ENCODE peak calls at places on chromosomes 16 and 17, in eight cellular contexts. S, J, B, W, R, A, E and K are unnamed samples.

GRCh38 chr16:19843371-19843770 is 41.3 kb downstream of the GPRC5B start:
- DNase-seq in S (no peak), J (no peak), B (no peak), W (no peak), R (no peak), A (no peak), E (no peak), K (no peak)

GRCh38 chr16:55491691-55492090 is 12.7 kb downstream of the MMP2 start:
- DNase-seq in S (peak; percentile 33), J (no peak), B (no peak), W (no peak), R (no peak), A (no peak), E (no peak), K (no peak)

GRCh38 chr17:17108681-17109049 is 66.4 kb downstream of the MPRIP start:
- DNase-seq in S (no peak), J (no peak), B (no peak), W (no peak), R (no peak), A (no peak), E (no peak), K (no peak)

GRCh38 chr17:44262654-44263225 is 5.2 kb downstream of the SLC4A1 start:
- DNase-seq in S (no peak), J (no peak), B (no peak), W (no peak), R (no peak), A (no peak), E (no peak), K (no peak)

GRCh38 chr16:89775223-89775622 is 41.2 kb downstream of the FANCA start:
- DNase-seq in S (no peak), J (no peak), B (no peak), W (no peak), R (no peak), A (no peak), E (no peak), K (no peak)

GRCh38 chr17:42407289-42407836 is 15.7 kb downstream of the CAVIN1 start:
- DNase-seq in S (peak; percentile 80), J (peak; percentile 54), B (peak; percentile 35), W (no peak), R (peak; percentile 36), A (peak; percentile 93), E (peak; percentile 63), K (no peak)

GRCh38 chr17:43020030-43020621 is 2.1 kb downstream of the VAT1 start:
- DNase-seq in S (no peak), J (no peak), B (no peak), W (peak; percentile 46), R (no peak), A (no peak), E (no peak), K (no peak)

GRCh38 chr17:79836952-79837887 is 2.0 kb downstream of the CBX4 start:
- DNase-seq in S (peak; percentile 76), J (peak; percentile 57), B (no peak), W (peak; percentile 87), R (peak; percentile 37), A (peak; percentile 48), E (peak; percentile 41), K (peak; percentile 56)

GRCh38 chr16:89162314-89162713 is 9.2 kb upstream of the CDH15 start:
- DNase-seq in S (no peak), J (no peak), B (no peak), W (no peak), R (no peak), A (no peak), E (no peak), K (no peak)

GRCh38 chr16:48049832-48050231 is 106.0 kb downstream of the ABCC12 start:
- DNase-seq in S (no peak), J (no peak), B (no peak), W (no peak), R (no peak), A (no peak), E (no peak), K (no peak)

GRCh38 chr17:63954402-63955063 is 18.2 kb downstream of the SCN4A start:
- DNase-seq in S (no peak), J (peak; percentile 60), B (no peak), W (no peak), R (peak; percentile 19), A (no peak), E (no peak), K (no peak)

GRCh38 chr17:67772679-67773078 is 52.6 kb upstream of the BPTF start:
- DNase-seq in S (no peak), J (no peak), B (no peak), W (no peak), R (no peak), A (no peak), E (no peak), K (no peak)

GRCh38 chr17:17757391-17757791 is 76.1 kb downstream of the RAI1 start:
- DNase-seq in S (no peak), J (peak; percentile 49), B (no peak), W (peak; percentile 57), R (peak; percentile 25), A (no peak), E (no peak), K (no peak)

GRCh38 chr16:78240459-78241222 is 141.2 kb downstream of the WWOX start:
- DNase-seq in S (no peak), J (no peak), B (no peak), W (no peak), R (no peak), A (no peak), E (no peak), K (no peak)

GRCh38 chr17:70006159-70006558 is 68.9 kb upstream of the KCNJ16 start:
- DNase-seq in S (no peak), J (no peak), B (no peak), W (no peak), R (no peak), A (no peak), E (no peak), K (no peak)

GRCh38 chr16:29745126-29745852 is 501 bp downstream of the C16orf54 start:
- DNase-seq in S (no peak), J (peak; percentile 43), B (no peak), W (peak; percentile 75), R (peak; percentile 41), A (no peak), E (no peak), K (no peak)

GRCh38 chr17:7383742-7384488 is 3.0 kb downstream of the TNK1 start:
- DNase-seq in S (peak; percentile 89), J (peak; percentile 74), B (peak; percentile 60), W (no peak), R (peak; percentile 66), A (peak; percentile 77), E (peak; percentile 40), K (peak; percentile 73)

GRCh38 chr17:29147682-29148081 is 32.5 kb downstream of the MYO18A start:
- DNase-seq in S (no peak), J (no peak), B (no peak), W (no peak), R (no peak), A (no peak), E (no peak), K (no peak)

GRCh38 chr17:5931611-5932010 is 138.6 kb upstream of the WSCD1 start:
- DNase-seq in S (no peak), J (no peak), B (no peak), W (no peak), R (no peak), A (peak; percentile 85), E (no peak), K (no peak)

GRCh38 chr16:1543085-1543896 is 9.8 kb downstream of the TMEM204 start:
- DNase-seq in S (no peak), J (peak; percentile 14), B (peak; percentile 49), W (peak; percentile 95), R (no peak), A (no peak), E (peak; percentile 80), K (peak; percentile 60)

GRCh38 chr17:71024172-71024571 is 854.8 kb downstream of the KCNJ2 start:
- DNase-seq in S (no peak), J (no peak), B (no peak), W (no peak), R (no peak), A (no peak), E (no peak), K (no peak)